ENCODE peak calls at places on chromosomes 2 and 18, in seven cellular contexts. K is HCT116, V is endothelial cell, E is T1000, Y is chondrocyte, W is foreskin fibroblast, O is renal cortical epithelial cell. R is an unnamed sample.

GRCh38 chr2:212337486-212338343 is 200.9 kb downstream of the ERBB4 start:
- DNase-seq in E (no peak), K (no peak), V (no peak), Y (no peak), W (no peak), O (no peak), R (no peak)

GRCh38 chr2:99395589-99396130 is 58.5 kb downstream of the EIF5B start:
- DNase-seq in O (no peak), V (no peak), E (no peak), W (no peak), Y (no peak), K (no peak), R (no peak)

GRCh38 chr2:149540138-149540537 is 47.4 kb downstream of the MMADHC start:
- DNase-seq in E (no peak), Y (no peak), W (no peak), V (no peak), K (no peak), O (no peak), R (no peak)

GRCh38 chr18:45343365-45343764 is 271.9 kb upstream of the SLC14A2 start:
- DNase-seq in K (no peak), W (no peak), E (no peak), O (no peak), V (no peak), Y (no peak), R (no peak)

GRCh38 chr2:128435576-128436497 is 117.2 kb upstream of the HS6ST1 start:
- DNase-seq in K (no peak), Y (peak), W (no peak), E (no peak), V (no peak), O (no peak), R (no peak)

GRCh38 chr2:195338856-195339255 is 318.2 kb upstream of the SLC39A10 start:
- DNase-seq in K (no peak), V (no peak), E (no peak), W (no peak), O (no peak), Y (no peak), R (no peak)

GRCh38 chr18:78992041-78992735 is 12.6 kb downstream of the SALL3 start:
- DNase-seq in O (no peak), K (no peak), V (peak), W (no peak), E (no peak), Y (no peak), R (peak)

GRCh38 chr18:67215686-67216085 is 300.8 kb downstream of the DSEL start:
- DNase-seq in E (no peak), V (no peak), O (no peak), Y (peak), K (no peak), W (no peak), R (no peak)

GRCh38 chr2:183123959-183124221 is 353 bp upstream of the NUP35 start:
- DNase-seq in E (no peak), Y (no peak), V (no peak), O (no peak), W (no peak), K (no peak), R (no peak)

GRCh38 chr2:219495531-219496122 is 3.1 kb upstream of the GMPPA start:
- DNase-seq in O (peak), W (peak), E (no peak), Y (no peak), V (peak), K (peak), R (peak)

GRCh38 chr2:127593228-127594115 is 52.5 kb upstream of the GPR17 start:
- DNase-seq in V (no peak), K (no peak), E (no peak), O (no peak), Y (peak), W (no peak), R (peak)

GRCh38 chr2:232873909-232874641 is 4.0 kb downstream of the SNORC start:
- DNase-seq in E (no peak), V (no peak), O (no peak), Y (no peak), K (no peak), W (no peak), R (no peak)

GRCh38 chr2:232386740-232387450 is 8.3 kb downstream of the ALPP start:
- DNase-seq in W (peak), K (no peak), O (no peak), E (no peak), Y (no peak), V (peak), R (no peak)

GRCh38 chr2:102010767-102011351 is 19.1 kb downstream of the IL1R2 start:
- DNase-seq in Y (no peak), E (no peak), W (no peak), V (no peak), K (no peak), O (no peak), R (no peak)

GRCh38 chr2:17849260-17849659 is 29.2 kb upstream of the KCNS3 start:
- DNase-seq in O (no peak), E (no peak), W (no peak), V (no peak), K (no peak), Y (no peak), R (no peak)

GRCh38 chr2:106065268-106065982 is 128.7 kb downstream of the UXS1 start:
- DNase-seq in W (no peak), Y (no peak), V (peak), O (no peak), K (no peak), E (no peak), R (no peak)

GRCh38 chr2:220275454-220275853 is 648.0 kb downstream of the SLC4A3 start:
- DNase-seq in Y (no peak), V (no peak), K (no peak), W (peak), O (peak), E (no peak), R (no peak)

GRCh38 chr18:44601447-44601846 is 79.2 kb upstream of the SETBP1 start:
- DNase-seq in O (peak), Y (no peak), V (no peak), K (no peak), E (peak), W (peak), R (no peak)